ENCODE peak calls at places on chromosome 11, in ten cellular contexts. W, Y, C, X, V, U, G, F, A and N are unnamed samples.

GRCh38 chr11:76823481-76824028 is 37.2 kb upstream of the ACER3 start:
- DNase-seq in G (peak; percentile 79), W (no peak), V (no peak), Y (no peak), A (peak; percentile 79), F (peak; percentile 81), C (no peak), U (peak; percentile 85), X (peak; percentile 83), N (no peak)

GRCh38 chr11:68146704-68147474 is 25.7 kb upstream of the CHKA start:
- DNase-seq in Y (peak; percentile 78), X (peak; percentile 61), W (no peak), G (peak; percentile 26), C (no peak), F (no peak), U (no peak), V (peak; percentile 84), A (peak; percentile 80), N (no peak)

GRCh38 chr11:12418019-12418611 is 40.7 kb downstream of the PARVA start:
- DNase-seq in U (no peak), A (no peak), F (peak; percentile 32), V (no peak), W (no peak), C (no peak), X (peak; percentile 74), G (peak; percentile 77), Y (no peak), N (no peak)

GRCh38 chr11:8249482-8249881 is 14.2 kb downstream of the LMO1 start:
- DNase-seq in X (no peak), F (no peak), U (no peak), V (no peak), W (no peak), C (no peak), A (no peak), Y (peak; percentile 31), G (no peak), N (no peak)

GRCh38 chr11:69088676-69089146 is 40.0 kb downstream of the TPCN2 start:
- DNase-seq in Y (no peak), U (peak; percentile 25), C (peak; percentile 66), A (peak; percentile 92), X (peak; percentile 84), G (peak; percentile 78), F (peak; percentile 70), V (peak; percentile 79), W (peak; percentile 80), N (no peak)

GRCh38 chr11:10117709-10118341 is 176.2 kb downstream of the SBF2 start:
- DNase-seq in W (no peak), C (no peak), F (peak; percentile 26), Y (no peak), V (no peak), A (no peak), G (peak; percentile 79), X (peak; percentile 87), U (no peak), N (no peak)

GRCh38 chr11:21654091-21654490 is 538.8 kb upstream of the ANO5 start:
- DNase-seq in A (no peak), V (no peak), X (no peak), G (no peak), F (no peak), W (no peak), Y (no peak), U (no peak), C (no peak), N (no peak)

GRCh38 chr11:110830344-110831141 is 118.3 kb upstream of the ARHGAP20 start:
- DNase-seq in C (no peak), G (peak; percentile 79), V (no peak), X (peak; percentile 18), F (no peak), Y (no peak), U (peak; percentile 3), A (no peak), W (no peak), N (no peak)

GRCh38 chr11:119684361-119685072 is 44.5 kb downstream of the NECTIN1 start:
- DNase-seq in A (peak; percentile 33), C (no peak), V (no peak), Y (no peak), F (peak; percentile 91), G (peak; percentile 74), U (peak; percentile 54), W (no peak), X (peak; percentile 67), N (no peak)

GRCh38 chr11:12686246-12687060 is 12.2 kb downstream of the TEAD1 start:
- DNase-seq in C (no peak), A (no peak), X (no peak), Y (no peak), V (no peak), F (no peak), G (no peak), U (no peak), W (no peak), N (no peak)

GRCh38 chr11:72782081-72782920 is 11.5 kb downstream of the STARD10 start:
- DNase-seq in V (peak; percentile 74), W (peak; percentile 70), G (no peak), F (no peak), X (no peak), A (no peak), C (no peak), U (no peak), Y (no peak), N (no peak)

GRCh38 chr11:73647459-73648100 is 1.2 kb downstream of the PLEKHB1 start:
- DNase-seq in V (peak; percentile 94), X (peak; percentile 88), G (peak; percentile 71), C (peak; percentile 85), U (peak; percentile 60), Y (peak; percentile 96), F (peak; percentile 70), A (peak; percentile 92), W (peak; percentile 97), N (peak; percentile 81)

DNA sequence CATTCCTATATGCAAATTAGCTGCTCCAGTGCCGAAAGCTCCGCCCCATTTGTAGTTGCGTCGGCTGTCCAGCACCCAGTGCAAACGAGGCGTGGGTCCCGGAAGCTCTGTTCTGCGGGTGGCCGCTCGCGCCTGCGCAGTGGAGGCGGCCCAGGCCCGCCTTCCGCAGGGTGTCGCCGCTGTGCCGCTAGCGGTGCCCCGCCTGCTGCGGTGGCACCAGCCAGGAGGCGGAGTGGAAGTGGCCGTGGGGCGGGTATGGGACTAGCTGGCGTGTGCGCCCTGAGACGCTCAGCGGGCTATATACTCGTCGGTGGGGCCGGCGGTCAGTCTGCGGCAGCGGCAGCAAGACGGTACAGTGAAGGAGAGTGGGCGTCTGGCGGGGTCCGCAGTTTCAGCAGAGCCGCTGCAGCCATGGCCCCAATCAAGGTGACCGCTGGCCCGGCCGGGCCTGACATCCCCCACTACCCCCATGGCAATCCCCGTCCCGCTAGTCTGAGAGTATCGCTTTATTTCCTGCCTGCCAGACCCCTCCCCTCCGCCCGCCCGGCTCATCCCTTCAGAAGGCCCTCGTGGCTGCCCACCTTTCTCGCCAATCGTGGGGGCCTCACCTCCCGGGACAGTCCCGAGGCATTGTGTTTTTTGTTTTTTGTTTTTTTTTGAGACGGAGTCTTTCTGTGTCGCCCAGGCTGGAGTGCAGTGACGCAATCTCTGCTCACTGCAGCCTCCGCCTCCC is at the start of gene PRDX5:
- DNase-seq in V (peak; percentile 97), X (peak; percentile 98), F (peak; percentile 95), C (peak; percentile 97), G (peak; percentile 93), W (peak; percentile 96), Y (peak; percentile 98), A (peak; percentile 94), U (peak; percentile 91), N (peak; percentile 89)
- TF ChIP-seq CTCF in V (peak; percentile 19), X (peak; percentile 1), F (peak; percentile 5), C (peak; percentile 21), G (no peak), W (peak; percentile 72), Y (peak; percentile 31), A (peak; percentile 65), U (peak; percentile 91), N (peak; percentile 18)

GRCh38 chr11:44090539-44090938 is 4.9 kb upstream of the EXT2 start:
- DNase-seq in C (no peak), A (no peak), G (no peak), U (no peak), V (no peak), W (no peak), Y (no peak), X (no peak), F (no peak), N (no peak)
- TF ChIP-seq CTCF in C (no peak), A (no peak), G (no peak), U (no peak), V (no peak), W (no peak), Y (no peak), X (no peak), F (no peak), N (no peak)

GRCh38 chr11:57357827-57358226 is 19.7 kb downstream of the P2RX3 start:
- DNase-seq in W (no peak), V (no peak), F (no peak), G (peak; percentile 26), A (no peak), X (peak; percentile 23), Y (no peak), U (no peak), C (no peak), N (no peak)

GRCh38 chr11:57359396-57359795 is 21.2 kb downstream of the P2RX3 start:
- DNase-seq in V (no peak), C (no peak), U (no peak), A (no peak), F (no peak), X (no peak), G (no peak), W (no peak), Y (no peak), N (no peak)

GRCh38 chr11:57358991-57359390 is 20.8 kb downstream of the P2RX3 start:
- DNase-seq in U (no peak), C (no peak), Y (peak; percentile 42), F (no peak), G (no peak), V (no peak), W (no peak), X (no peak), A (no peak), N (no peak)

GRCh38 chr11:57357310-57357709 is 19.2 kb downstream of the P2RX3 start:
- DNase-seq in Y (no peak), V (no peak), W (no peak), F (no peak), A (no peak), C (no peak), U (no peak), G (no peak), X (no peak), N (no peak)

DNA sequence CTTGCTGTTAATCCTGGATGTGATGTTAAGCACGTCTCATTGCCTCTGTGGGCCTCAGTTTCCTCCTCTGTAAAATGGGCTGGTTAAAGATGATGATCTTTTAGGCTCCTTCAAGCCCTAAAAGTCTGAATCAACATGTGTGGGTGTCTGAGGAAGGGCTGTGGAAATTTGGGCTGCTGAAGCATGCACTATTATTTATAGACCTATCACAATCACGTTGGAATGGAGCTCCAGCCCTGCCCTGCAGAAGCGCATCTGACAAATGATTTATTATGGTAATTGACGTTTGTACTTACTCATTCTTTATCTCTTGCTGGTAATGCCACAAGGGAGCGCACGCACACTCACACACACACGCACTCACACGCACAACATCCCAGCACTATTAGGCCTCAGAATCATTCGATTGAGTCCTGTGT is 20.4 kb downstream of the P2RX3 start:
- DNase-seq in W (no peak), C (no peak), X (peak; percentile 14), Y (no peak), F (no peak), V (no peak), G (peak; percentile 23), A (no peak), U (peak; percentile 73), N (no peak)
- TF ChIP-seq CTCF in W (no peak), C (no peak), X (no peak), Y (no peak), F (no peak), V (no peak), G (no peak), A (no peak), U (peak; percentile 61), N (no peak)

GRCh38 chr11:30855383-30856006 is 269.3 kb upstream of the MPPED2 start:
- DNase-seq in G (peak; percentile 2), W (no peak), V (no peak), Y (no peak), A (no peak), X (peak; percentile 16), F (no peak), C (no peak), U (no peak), N (no peak)
- TF ChIP-seq CTCF in G (peak; percentile 3), W (no peak), V (no peak), Y (peak; percentile 32), A (no peak), X (no peak), F (no peak), C (peak; percentile 68), U (peak; percentile 48), N (peak; percentile 76)